ENCODE peak calls at places on chromosomes 5 and 9, in nine cellular contexts. One of them, this sample, is unnamed.

GRCh38 chr9:15612962-15613361 is 60.1 kb downstream of the CCDC171 start:
- DNase-seq in AG04450: no peak
- DNase-seq in prostate gland: no peak
- DNase-seq in ELR: no peak
- DNase-seq in dorsolateral prefrontal cortex: no peak
- DNase-seq in activated gamma-delta T cell treated with anti-CD3 and anti-CD28 coated beads, Interleukin-2, amount 50 U/mL, for 16 hours: no peak
- DNase-seq in right atrium auricular region: no peak
- DNase-seq in HT1080: no peak
- DNase-seq in T-cell: no peak
- DNase-seq in this sample: no peak

GRCh38 chr5:96538831-96539250 is 105.8 kb upstream of the PCSK1 start:
- DNase-seq in AG04450: no peak
- DNase-seq in prostate gland: no peak
- DNase-seq in ELR: peak; percentile 43
- DNase-seq in dorsolateral prefrontal cortex: no peak
- DNase-seq in activated gamma-delta T cell treated with anti-CD3 and anti-CD28 coated beads, Interleukin-2, amount 50 U/mL, for 16 hours: no peak
- DNase-seq in right atrium auricular region: no peak
- DNase-seq in HT1080: peak; percentile 59
- DNase-seq in T-cell: no peak
- DNase-seq in this sample: no peak

GRCh38 chr5:124234022-124234899 is 512.2 kb downstream of the ZNF608 start:
- DNase-seq in AG04450: no peak
- DNase-seq in prostate gland: no peak
- DNase-seq in ELR: no peak
- DNase-seq in dorsolateral prefrontal cortex: no peak
- DNase-seq in activated gamma-delta T cell treated with anti-CD3 and anti-CD28 coated beads, Interleukin-2, amount 50 U/mL, for 16 hours: no peak
- DNase-seq in right atrium auricular region: no peak
- DNase-seq in HT1080: no peak
- DNase-seq in T-cell: no peak
- DNase-seq in this sample: no peak

GRCh38 chr5:160312960-160313734 is 783 bp upstream of the CCNJL start:
- DNase-seq in AG04450: no peak
- DNase-seq in prostate gland: no peak
- DNase-seq in ELR: no peak
- DNase-seq in dorsolateral prefrontal cortex: no peak
- DNase-seq in activated gamma-delta T cell treated with anti-CD3 and anti-CD28 coated beads, Interleukin-2, amount 50 U/mL, for 16 hours: no peak
- DNase-seq in right atrium auricular region: no peak
- DNase-seq in HT1080: no peak
- DNase-seq in T-cell: no peak
- DNase-seq in this sample: no peak

GRCh38 chr9:130191068-130191748 is 19.0 kb downstream of the NCS1 start:
- DNase-seq in AG04450: no peak
- DNase-seq in prostate gland: no peak
- DNase-seq in ELR: no peak
- DNase-seq in dorsolateral prefrontal cortex: no peak
- DNase-seq in activated gamma-delta T cell treated with anti-CD3 and anti-CD28 coated beads, Interleukin-2, amount 50 U/mL, for 16 hours: no peak
- DNase-seq in right atrium auricular region: no peak
- DNase-seq in HT1080: no peak
- DNase-seq in T-cell: no peak
- DNase-seq in this sample: no peak

GRCh38 chr9:125700791-125701190 is 6.2 kb downstream of the MAPKAP1 start:
- DNase-seq in AG04450: no peak
- DNase-seq in prostate gland: no peak
- DNase-seq in ELR: peak; percentile 47
- DNase-seq in dorsolateral prefrontal cortex: no peak
- DNase-seq in activated gamma-delta T cell treated with anti-CD3 and anti-CD28 coated beads, Interleukin-2, amount 50 U/mL, for 16 hours: no peak
- DNase-seq in right atrium auricular region: no peak
- DNase-seq in HT1080: peak; percentile 82
- DNase-seq in T-cell: no peak
- DNase-seq in this sample: no peak

GRCh38 chr9:109447329-109448076 is 50.6 kb downstream of the PTPN3 start:
- DNase-seq in AG04450: no peak
- DNase-seq in prostate gland: no peak
- DNase-seq in ELR: no peak
- DNase-seq in dorsolateral prefrontal cortex: peak; percentile 53
- DNase-seq in activated gamma-delta T cell treated with anti-CD3 and anti-CD28 coated beads, Interleukin-2, amount 50 U/mL, for 16 hours: no peak
- DNase-seq in right atrium auricular region: no peak
- DNase-seq in HT1080: peak; percentile 72
- DNase-seq in T-cell: no peak
- DNase-seq in this sample: no peak

GRCh38 chr9:100303812-100304211 is 48.9 kb downstream of the TEX10 start:
- DNase-seq in AG04450: no peak
- DNase-seq in prostate gland: no peak
- DNase-seq in ELR: no peak
- DNase-seq in dorsolateral prefrontal cortex: no peak
- DNase-seq in activated gamma-delta T cell treated with anti-CD3 and anti-CD28 coated beads, Interleukin-2, amount 50 U/mL, for 16 hours: no peak
- DNase-seq in right atrium auricular region: no peak
- DNase-seq in HT1080: no peak
- DNase-seq in T-cell: no peak
- DNase-seq in this sample: no peak

GRCh38 chr5:59575648-59576290 is 317.8 kb downstream of the PDE4D start:
- DNase-seq in AG04450: no peak
- DNase-seq in prostate gland: no peak
- DNase-seq in ELR: no peak
- DNase-seq in dorsolateral prefrontal cortex: no peak
- DNase-seq in activated gamma-delta T cell treated with anti-CD3 and anti-CD28 coated beads, Interleukin-2, amount 50 U/mL, for 16 hours: no peak
- DNase-seq in right atrium auricular region: no peak
- DNase-seq in HT1080: no peak
- DNase-seq in T-cell: no peak
- DNase-seq in this sample: no peak

GRCh38 chr9:113477058-113477457 is 13.5 kb downstream of the RGS3 start:
- DNase-seq in AG04450: no peak
- DNase-seq in prostate gland: no peak
- DNase-seq in ELR: no peak
- DNase-seq in dorsolateral prefrontal cortex: no peak
- DNase-seq in activated gamma-delta T cell treated with anti-CD3 and anti-CD28 coated beads, Interleukin-2, amount 50 U/mL, for 16 hours: no peak
- DNase-seq in right atrium auricular region: no peak
- DNase-seq in HT1080: no peak
- DNase-seq in T-cell: no peak
- DNase-seq in this sample: no peak

GRCh38 chr5:151222769-151223446 is 984 bp downstream of the CCDC69 start:
- DNase-seq in AG04450: no peak
- DNase-seq in prostate gland: peak; percentile 9
- DNase-seq in ELR: peak; percentile 20
- DNase-seq in dorsolateral prefrontal cortex: no peak
- DNase-seq in activated gamma-delta T cell treated with anti-CD3 and anti-CD28 coated beads, Interleukin-2, amount 50 U/mL, for 16 hours: peak; percentile 25
- DNase-seq in right atrium auricular region: peak; percentile 75
- DNase-seq in HT1080: peak; percentile 32
- DNase-seq in T-cell: no peak
- DNase-seq in this sample: no peak

GRCh38 chr9:4435197-4435596 is 55.1 kb upstream of the SLC1A1 start:
- DNase-seq in AG04450: no peak
- DNase-seq in prostate gland: no peak
- DNase-seq in ELR: peak; percentile 44
- DNase-seq in dorsolateral prefrontal cortex: no peak
- DNase-seq in activated gamma-delta T cell treated with anti-CD3 and anti-CD28 coated beads, Interleukin-2, amount 50 U/mL, for 16 hours: no peak
- DNase-seq in right atrium auricular region: no peak
- DNase-seq in HT1080: peak; percentile 61
- DNase-seq in T-cell: no peak
- DNase-seq in this sample: peak; percentile 20

GRCh38 chr9:121609845-121610637 is 41.4 kb upstream of the DAB2IP start:
- DNase-seq in AG04450: peak; percentile 55
- DNase-seq in prostate gland: peak; percentile 48
- DNase-seq in ELR: peak; percentile 66
- DNase-seq in dorsolateral prefrontal cortex: peak; percentile 34
- DNase-seq in activated gamma-delta T cell treated with anti-CD3 and anti-CD28 coated beads, Interleukin-2, amount 50 U/mL, for 16 hours: no peak
- DNase-seq in right atrium auricular region: peak; percentile 67
- DNase-seq in HT1080: peak; percentile 82
- DNase-seq in T-cell: no peak
- DNase-seq in this sample: peak; percentile 66

GRCh38 chr5:178307266-178308045 is 74.9 kb upstream of the PHYKPL start:
- DNase-seq in AG04450: no peak
- DNase-seq in prostate gland: no peak
- DNase-seq in ELR: no peak
- DNase-seq in dorsolateral prefrontal cortex: no peak
- DNase-seq in activated gamma-delta T cell treated with anti-CD3 and anti-CD28 coated beads, Interleukin-2, amount 50 U/mL, for 16 hours: no peak
- DNase-seq in right atrium auricular region: no peak
- DNase-seq in HT1080: no peak
- DNase-seq in T-cell: no peak
- DNase-seq in this sample: no peak

GRCh38 chr5:173720341-173721258 is 104.2 kb upstream of the BOD1 start:
- DNase-seq in AG04450: no peak
- DNase-seq in prostate gland: no peak
- DNase-seq in ELR: no peak
- DNase-seq in dorsolateral prefrontal cortex: no peak
- DNase-seq in activated gamma-delta T cell treated with anti-CD3 and anti-CD28 coated beads, Interleukin-2, amount 50 U/mL, for 16 hours: no peak
- DNase-seq in right atrium auricular region: no peak
- DNase-seq in HT1080: no peak
- DNase-seq in T-cell: no peak
- DNase-seq in this sample: no peak

GRCh38 chr5:28408186-28408585 is 1369.8 kb upstream of the CDH9 start:
- DNase-seq in AG04450: no peak
- DNase-seq in prostate gland: no peak
- DNase-seq in ELR: peak; percentile 49
- DNase-seq in dorsolateral prefrontal cortex: no peak
- DNase-seq in activated gamma-delta T cell treated with anti-CD3 and anti-CD28 coated beads, Interleukin-2, amount 50 U/mL, for 16 hours: no peak
- DNase-seq in right atrium auricular region: no peak
- DNase-seq in HT1080: peak; percentile 93
- DNase-seq in T-cell: no peak
- DNase-seq in this sample: no peak

GRCh38 chr9:134704499-134704898 is 62.9 kb downstream of the COL5A1 start:
- DNase-seq in AG04450: no peak
- DNase-seq in prostate gland: no peak
- DNase-seq in ELR: no peak
- DNase-seq in dorsolateral prefrontal cortex: no peak
- DNase-seq in activated gamma-delta T cell treated with anti-CD3 and anti-CD28 coated beads, Interleukin-2, amount 50 U/mL, for 16 hours: no peak
- DNase-seq in right atrium auricular region: no peak
- DNase-seq in HT1080: no peak
- DNase-seq in T-cell: no peak
- DNase-seq in this sample: no peak

GRCh38 chr5:96483878-96484277 is 50.8 kb upstream of the PCSK1 start:
- DNase-seq in AG04450: no peak
- DNase-seq in prostate gland: no peak
- DNase-seq in ELR: peak; percentile 59
- DNase-seq in dorsolateral prefrontal cortex: no peak
- DNase-seq in activated gamma-delta T cell treated with anti-CD3 and anti-CD28 coated beads, Interleukin-2, amount 50 U/mL, for 16 hours: no peak
- DNase-seq in right atrium auricular region: no peak
- DNase-seq in HT1080: peak; percentile 24
- DNase-seq in T-cell: no peak
- DNase-seq in this sample: peak; percentile 16